ENCODE peak calls at places on chromosomes 11 and 22, in nine cellular contexts. Q, M, W, N, R, V, T, F and I are unnamed samples. For H3K36me3, the result is how much of the 10 kb centered on the place peaks cover.

GRCh38 chr11:30128269-30128932 is 102.4 kb upstream of the FSHB start:
- DNase-seq in Q (peak), M (no peak), W (no peak), N (peak), R (no peak), V (peak), T (no peak), F (peak), I (no peak)

GRCh38 chr22:39311592-39312400 is 7.6 kb downstream of the RPL3 start:
- DNase-seq in Q (peak), M (peak), W (peak), N (peak), R (no peak), V (no peak), T (no peak), F (no peak), I (no peak)

GRCh38 chr22:44116331-44116730 is 64.4 kb upstream of the PARVG start:
- DNase-seq in Q (no peak), M (peak), W (no peak), N (no peak), R (no peak), V (no peak), T (no peak), F (no peak), I (no peak)

GRCh38 chr11:18706330-18707243 is 8.0 kb downstream of the TMEM86A start:
- DNase-seq in Q (no peak), M (peak), W (no peak), N (peak), R (peak), V (no peak), T (peak), F (no peak), I (no peak)

GRCh38 chr11:77819921-77820564 is 479 bp downstream of the RSF1 start:
- DNase-seq in Q (peak), M (peak), W (no peak), N (peak), R (peak), V (peak), T (peak), F (peak), I (no peak)

GRCh38 chr11:123509737-123510578 is 79.9 kb downstream of the GRAMD1B start:
- DNase-seq in Q (peak), M (no peak), W (no peak), N (peak), R (no peak), V (peak), T (peak), F (peak), I (peak)

GRCh38 chr11:124467376-124468061 is 22.0 kb upstream of the OR8B8 start:
- DNase-seq in Q (no peak), M (no peak), W (no peak), N (no peak), R (no peak), V (no peak), T (no peak), F (peak), I (no peak)

GRCh38 chr22:49930596-49931412 is 12.4 kb downstream of the CRELD2 start:
- DNase-seq in Q (peak), M (peak), W (peak), N (peak), R (peak), V (peak), T (peak), F (peak), I (peak)

GRCh38 chr11:45048870-45049825 is 97.3 kb upstream of the PRDM11 start:
- DNase-seq in Q (no peak), M (peak), W (no peak), N (no peak), R (no peak), V (no peak), T (no peak), F (no peak), I (no peak)

GRCh38 chr11:71251761-71252433 is 480 bp downstream of the SHANK2 start:
- DNase-seq in Q (peak), M (no peak), W (peak), N (peak), R (peak), V (peak), T (no peak), F (no peak), I (no peak)

GRCh38 chr11:69774354-69775162 is 583 bp downstream of the FGF4 start:
- DNase-seq in Q (peak), M (no peak), W (no peak), N (peak), R (no peak), V (no peak), T (no peak), F (no peak), I (no peak)

GRCh38 chr22:24542641-24543040 is 12.3 kb downstream of the GUCD1 start:
- DNase-seq in Q (no peak), M (peak), W (no peak), N (no peak), R (peak), V (no peak), T (no peak), F (no peak), I (no peak)

GRCh38 chr11:43818220-43818619 is 62.4 kb upstream of the ALKBH3 start:
- DNase-seq in Q (no peak), M (no peak), W (no peak), N (no peak), R (no peak), V (peak), T (no peak), F (no peak), I (no peak)

GRCh38 chr11:117022526-117022925 is 75.7 kb downstream of the SIK3 start:
- DNase-seq in Q (no peak), M (no peak), W (peak), N (no peak), R (no peak), V (no peak), T (no peak), F (no peak), I (no peak)

GRCh38 chr22:24434472-24435322 is 7.3 kb downstream of the ADORA2A start:
- DNase-seq in Q (peak), M (peak), W (peak), N (no peak), R (no peak), V (no peak), T (no peak), F (peak), I (no peak)

GRCh38 chr22:31327786-31328544 is 18.2 kb downstream of the PATZ1 start:
- DNase-seq in Q (peak), M (no peak), W (no peak), N (no peak), R (no peak), V (no peak), T (no peak), F (no peak), I (no peak)

GRCh38 chr22:38452373-38453064 is 2.5 kb downstream of the KCNJ4 start:
- DNase-seq in Q (peak), M (peak), W (no peak), N (peak), R (no peak), V (no peak), T (no peak), F (peak), I (no peak)

GRCh38 chr11:12075291-12075690 is 35.1 kb upstream of the MICAL2 start:
- DNase-seq in Q (no peak), M (no peak), W (no peak), N (no peak), R (no peak), V (no peak), T (no peak), F (no peak), I (no peak)

GRCh38 chr11:83087035-83087434 is 15.3 kb upstream of the RAB30 start:
- DNase-seq in Q (no peak), M (no peak), W (no peak), N (no peak), R (no peak), V (peak), T (no peak), F (no peak), I (no peak)
- TF ChIP-seq CTCF in Q (peak), M (peak), W (no peak), N (no peak), R (no peak), V (peak), T (peak), F (no peak), I (peak)

DNA sequence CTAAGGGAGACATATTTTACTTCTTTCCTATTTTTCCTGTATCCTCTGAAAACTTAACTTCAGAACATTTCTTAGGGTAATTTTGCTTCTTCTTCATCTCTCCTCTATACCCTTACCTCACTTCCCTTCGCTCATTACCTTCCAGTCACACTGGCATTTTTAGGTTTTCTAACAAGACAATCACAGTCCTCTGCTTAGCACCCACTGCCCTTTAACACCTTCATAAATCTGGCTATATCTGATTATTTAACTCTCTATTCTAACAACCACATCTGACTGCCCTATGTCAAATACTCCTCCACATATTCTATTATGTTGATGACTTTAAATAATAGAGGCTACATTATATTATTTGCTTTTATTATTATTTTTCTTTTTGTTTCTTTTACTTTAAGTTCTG is 1058.0 kb upstream of the CNTN5 start:
- DNase-seq in Q (no peak), M (no peak), W (no peak), N (no peak), R (no peak), V (no peak), T (no peak), F (no peak), I (no peak)
- H3K36me3 ChIP-seq in Q (under half), M (under half), W (under half), N (under half), R (under half), V (under half), T (under half), F (under half), I (under half)

GRCh38 chr22:35913925-35914324 is 114.7 kb downstream of the RBFOX2 start:
- DNase-seq in Q (no peak), M (no peak), W (no peak), N (no peak), R (no peak), V (no peak), T (no peak), F (no peak), I (no peak)

GRCh38 chr22:35915477-35916013 is 113.1 kb downstream of the RBFOX2 start:
- DNase-seq in Q (no peak), M (no peak), W (no peak), N (no peak), R (no peak), V (peak), T (no peak), F (peak), I (no peak)

GRCh38 chr22:35912668-35913067 is 116.0 kb downstream of the RBFOX2 start:
- DNase-seq in Q (no peak), M (no peak), W (no peak), N (no peak), R (no peak), V (no peak), T (no peak), F (no peak), I (no peak)

GRCh38 chr22:35914357-35914664 is 114.3 kb downstream of the RBFOX2 start:
- DNase-seq in Q (no peak), M (no peak), W (no peak), N (no peak), R (no peak), V (no peak), T (no peak), F (no peak), I (no peak)

GRCh38 chr22:35914665-35915476 is 113.8 kb downstream of the RBFOX2 start:
- DNase-seq in Q (peak), M (peak), W (no peak), N (peak), R (peak), V (peak), T (peak), F (peak), I (peak)
- H3K4me3 ChIP-seq in Q (peak), M (peak), W (no peak), N (peak), R (peak), V (peak), T (no peak), F (peak), I (peak)

GRCh38 chr11:7168741-7168990 is 79.9 kb downstream of the RBMXL2 start:
- DNase-seq in Q (no peak), M (no peak), W (no peak), N (no peak), R (no peak), V (no peak), T (no peak), F (no peak), I (no peak)

GRCh38 chr11:7170431-7170830 is 81.3 kb upstream of the SYT9 start:
- DNase-seq in Q (no peak), M (no peak), W (no peak), N (no peak), R (no peak), V (no peak), T (no peak), F (no peak), I (no peak)

GRCh38 chr11:7165911-7166310 is 77.1 kb downstream of the RBMXL2 start:
- DNase-seq in Q (no peak), M (no peak), W (no peak), N (no peak), R (no peak), V (no peak), T (no peak), F (no peak), I (no peak)

DNA sequence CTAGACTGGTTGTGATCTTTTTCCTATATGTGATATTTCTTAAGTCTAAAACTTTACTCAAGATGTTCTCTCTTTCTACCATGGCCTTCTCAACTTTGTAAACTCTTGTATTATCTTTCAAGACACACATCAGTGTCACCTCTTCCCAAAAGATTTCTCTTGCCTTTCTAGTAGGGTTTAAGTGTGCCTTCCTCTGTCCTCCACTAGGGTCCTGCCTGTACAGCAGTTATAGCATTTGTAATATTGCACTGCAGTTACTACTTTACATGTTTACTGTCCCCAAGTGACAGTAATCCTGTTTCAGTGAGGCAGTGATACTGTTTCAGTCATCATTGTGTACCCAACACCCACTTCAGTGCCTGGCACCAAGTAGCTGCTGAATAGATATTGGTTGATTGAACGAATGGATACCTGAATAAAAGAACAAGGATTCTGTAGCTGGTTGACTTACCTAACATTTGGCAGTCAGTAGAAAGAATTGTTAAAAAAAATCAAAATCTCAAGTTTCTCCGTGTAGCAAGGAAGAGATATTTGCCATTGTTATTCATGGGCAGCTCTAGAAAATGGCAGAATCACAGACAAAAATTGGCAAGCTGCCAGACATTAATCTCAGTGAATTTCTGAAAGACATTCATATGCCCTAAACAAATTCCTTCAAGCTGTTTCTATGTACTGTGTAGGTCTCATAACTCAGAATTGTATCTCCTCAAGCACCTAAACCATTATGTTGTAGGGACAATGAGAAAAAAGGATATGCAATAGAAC is 79.4 kb downstream of the RBMXL2 start:
- DNase-seq in Q (no peak), M (no peak), W (no peak), N (no peak), R (no peak), V (no peak), T (no peak), F (no peak), I (no peak)
- TF ChIP-seq CTCF in Q (peak), M (no peak), W (no peak), N (no peak), R (no peak), V (peak), T (no peak), F (no peak), I (no peak)

GRCh38 chr11:115241899-115242298 is 262.3 kb downstream of the CADM1 start:
- DNase-seq in Q (no peak), M (no peak), W (no peak), N (no peak), R (no peak), V (no peak), T (no peak), F (no peak), I (no peak)

GRCh38 chr11:115244314-115244713 is 259.9 kb downstream of the CADM1 start:
- DNase-seq in Q (no peak), M (no peak), W (no peak), N (no peak), R (no peak), V (no peak), T (no peak), F (peak), I (no peak)

GRCh38 chr11:115238802-115239201 is 265.4 kb downstream of the CADM1 start:
- DNase-seq in Q (no peak), M (no peak), W (no peak), N (peak), R (no peak), V (no peak), T (no peak), F (no peak), I (no peak)

GRCh38 chr11:115244758-115245157 is 259.5 kb downstream of the CADM1 start:
- DNase-seq in Q (no peak), M (no peak), W (no peak), N (no peak), R (no peak), V (no peak), T (no peak), F (peak), I (no peak)

GRCh38 chr11:115242982-115243381 is 261.2 kb downstream of the CADM1 start:
- DNase-seq in Q (no peak), M (no peak), W (no peak), N (no peak), R (no peak), V (no peak), T (no peak), F (no peak), I (no peak)
- H3K36me3 ChIP-seq in Q (under half), M (under half), W (under half), N (under half), R (under half), V (under half), T (under half), F (under half), I (under half)